ENCODE peak calls at places on chromosomes 7 and 10, in six cellular contexts. Y is HepG2, I is H1, R is SK-N-SH, U is GM12878, W is HCT116. P is an unnamed sample.

GRCh38 chr7:24917510-24918239 is 62.3 kb downstream of the OSBPL3 start:
- DNase-seq in I (peak), W (no peak), U (no peak), Y (no peak), R (no peak), P (no peak)

GRCh38 chr10:110483633-110484032 is 14.1 kb upstream of the DUSP5 start:
- DNase-seq in Y (no peak), R (no peak), U (no peak), W (no peak), I (no peak), P (no peak)

GRCh38 chr7:39394105-39394504 is 172.1 kb upstream of the YAE1 start:
- DNase-seq in Y (no peak), I (no peak), R (no peak), W (no peak), U (no peak), P (no peak)

GRCh38 chr10:59873924-59874323 is 32.4 kb downstream of the CCDC6 start:
- DNase-seq in U (no peak), R (no peak), W (no peak), Y (no peak), I (no peak), P (no peak)

GRCh38 chr7:159093351-159093971 is 51.2 kb downstream of the VIPR2 start:
- DNase-seq in W (no peak), U (no peak), R (no peak), I (peak), Y (no peak), P (no peak)

GRCh38 chr7:36840930-36841329 is 116.6 kb upstream of the AOAH start:
- DNase-seq in W (no peak), Y (no peak), R (peak), I (no peak), U (no peak), P (no peak)

GRCh38 chr7:30347226-30348082 is 63.1 kb downstream of the ZNRF2 start:
- DNase-seq in R (no peak), U (no peak), I (no peak), W (no peak), Y (no peak), P (no peak)

GRCh38 chr7:30330134-30331111 is 46.0 kb downstream of the ZNRF2 start:
- DNase-seq in W (no peak), U (peak), Y (no peak), R (no peak), I (no peak), P (no peak)

GRCh38 chr7:41326616-41327015 is 376.3 kb downstream of the INHBA start:
- DNase-seq in Y (no peak), R (no peak), W (no peak), I (no peak), U (no peak), P (no peak)

GRCh38 chr10:10797467-10797866 is 220.2 kb upstream of the CELF2 start:
- DNase-seq in I (no peak), U (no peak), W (no peak), R (no peak), Y (no peak), P (no peak)

GRCh38 chr7:29988391-29989256 is 977 bp downstream of the SCRN1 start:
- DNase-seq in R (peak), U (peak), I (peak), Y (peak), W (peak), P (peak)

GRCh38 chr7:43850348-43851116 is 18.8 kb downstream of the MRPS24 start:
- DNase-seq in R (no peak), U (peak), W (no peak), Y (no peak), I (no peak), P (no peak)

GRCh38 chr10:110840923-110841428 is 30.8 kb upstream of the PDCD4 start:
- DNase-seq in R (no peak), U (no peak), W (no peak), Y (no peak), I (no peak), P (no peak)

GRCh38 chr10:73408978-73409521 is 4.8 kb downstream of the ANXA7 start:
- DNase-seq in R (no peak), I (no peak), U (no peak), Y (no peak), W (no peak), P (no peak)

GRCh38 chr10:26090762-26091161 is 125.8 kb upstream of the GAD2 start:
- DNase-seq in Y (no peak), U (no peak), R (no peak), W (no peak), I (no peak), P (no peak)

GRCh38 chr7:101021703-101022102 is 1.8 kb downstream of the MUC17 start:
- DNase-seq in W (no peak), U (no peak), I (no peak), R (no peak), Y (no peak), P (no peak)

GRCh38 chr7:3302681-3303320 is 1.7 kb downstream of the SDK1 start:
- DNase-seq in U (no peak), R (no peak), I (no peak), Y (no peak), W (no peak), P (no peak)

GRCh38 chr7:3301831-3302618 is 973 bp downstream of the SDK1 start:
- DNase-seq in W (no peak), Y (peak), U (no peak), R (peak), I (peak), P (peak)

GRCh38 chr7:3301472-3301778 is 373 bp downstream of the SDK1 start:
- DNase-seq in R (peak), I (no peak), W (no peak), U (no peak), Y (no peak), P (no peak)

GRCh38 chr7:3300221-3300650 is 816 bp upstream of the SDK1 start:
- DNase-seq in W (no peak), I (peak), R (peak), U (no peak), Y (peak), P (no peak)

DNA sequence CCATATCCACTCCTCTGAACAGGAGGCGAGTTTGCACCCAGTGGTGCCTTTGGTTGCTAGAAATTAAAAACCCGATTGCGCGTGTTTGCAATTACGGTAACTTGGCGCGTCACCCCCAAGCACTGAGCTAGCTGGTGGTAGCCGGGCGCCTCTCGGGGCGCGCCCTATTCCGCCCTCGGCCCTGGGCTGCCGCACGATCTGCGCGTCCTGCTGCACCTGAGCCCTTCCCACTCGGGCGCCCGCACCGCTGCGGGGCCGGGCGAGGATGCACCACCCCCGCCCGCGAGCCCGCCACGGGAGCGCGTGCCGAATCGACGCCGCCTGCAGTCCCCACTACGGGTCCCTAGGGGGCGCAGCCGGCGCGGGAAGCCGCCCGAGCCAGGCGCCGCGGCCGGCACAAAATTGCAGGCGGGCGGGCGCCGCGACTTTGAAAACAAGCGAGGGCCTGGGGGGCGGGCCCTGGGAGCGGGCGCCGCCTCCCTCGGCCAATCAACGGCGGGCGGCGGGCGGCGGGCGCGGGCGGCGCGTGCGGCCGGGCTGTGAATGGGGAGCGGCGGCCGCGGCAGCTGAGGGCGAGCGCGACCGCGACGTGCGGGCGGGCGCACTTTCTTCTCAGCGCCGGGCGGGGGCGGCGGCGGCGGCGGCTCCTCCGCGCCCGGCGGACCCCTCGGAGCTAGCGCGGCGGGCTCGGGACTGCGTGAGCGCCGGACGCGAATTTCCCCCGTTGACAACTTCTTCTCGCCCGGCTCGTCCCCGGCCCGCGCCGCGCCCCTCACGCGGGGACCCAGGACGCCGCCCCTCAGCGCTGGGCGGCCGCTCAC is at the start of gene SDK1:
- DNase-seq in I (peak), R (peak), U (no peak), W (peak), Y (peak), P (peak)
- H3K27ac ChIP-seq in I (no peak), R (no peak), U (no peak), W (no peak), Y (no peak), P (peak)

DNA sequence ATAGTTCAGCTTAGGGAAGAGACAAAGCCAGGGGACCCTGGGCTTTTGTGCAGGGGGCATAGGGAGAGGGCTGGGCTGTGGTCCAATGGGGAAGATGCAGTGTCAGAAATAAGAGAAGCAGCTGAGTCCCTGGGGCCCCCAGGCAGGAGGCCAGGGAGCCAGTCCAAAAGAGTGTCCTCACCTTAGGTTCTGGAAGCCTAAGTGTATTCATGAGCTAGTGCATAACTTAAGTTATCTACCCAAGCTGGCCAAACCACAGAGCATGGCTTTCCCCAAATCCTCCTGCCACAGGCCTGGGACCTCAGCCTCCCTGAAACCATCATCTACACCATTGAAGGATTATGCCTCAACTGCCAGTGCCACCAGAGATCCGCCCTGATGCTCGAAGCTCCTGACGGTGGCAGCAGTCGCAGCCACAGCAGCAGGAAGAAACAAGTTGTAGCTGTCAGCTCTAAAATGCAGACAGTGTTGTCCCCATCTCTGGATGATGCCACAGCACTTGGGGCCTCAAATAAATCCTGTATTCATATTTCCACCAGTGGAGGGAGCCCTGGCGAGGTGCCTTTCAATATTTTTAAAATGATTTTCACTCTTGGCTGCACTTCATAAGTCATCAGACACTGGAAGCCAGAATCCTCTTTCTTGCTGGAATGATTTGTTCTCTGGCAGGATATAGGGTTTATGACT is 574.6 kb downstream of the GRID1 start:
- DNase-seq in R (no peak), Y (no peak), I (no peak), U (no peak), W (no peak), P (no peak)
- TF ChIP-seq SIN3A in R (no peak), Y (no peak), I (no peak), U (no peak), W (no peak), P (no peak)

GRCh38 chr7:5619419-5620130 is 161.9 kb downstream of the RNF216 start:
- DNase-seq in W (no peak), Y (no peak), U (no peak), I (no peak), R (peak), P (no peak)

GRCh38 chr7:5622746-5623145 is 158.7 kb downstream of the RNF216 start:
- DNase-seq in W (no peak), Y (no peak), R (peak), U (no peak), I (no peak), P (no peak)

GRCh38 chr7:5621776-5622175 is 159.7 kb downstream of the RNF216 start:
- DNase-seq in R (peak), Y (no peak), I (no peak), W (no peak), U (no peak), P (no peak)

GRCh38 chr7:5622286-5622685 is 159.2 kb downstream of the RNF216 start:
- DNase-seq in W (no peak), R (peak), U (no peak), I (no peak), Y (no peak), P (no peak)

GRCh38 chr7:5620459-5620881 is 161.0 kb downstream of the RNF216 start:
- DNase-seq in I (no peak), U (no peak), R (peak), W (no peak), Y (no peak), P (no peak)
- TF ChIP-seq CTCF in I (no peak), U (no peak), R (no peak), W (no peak), Y (no peak), P (no peak)

DNA sequence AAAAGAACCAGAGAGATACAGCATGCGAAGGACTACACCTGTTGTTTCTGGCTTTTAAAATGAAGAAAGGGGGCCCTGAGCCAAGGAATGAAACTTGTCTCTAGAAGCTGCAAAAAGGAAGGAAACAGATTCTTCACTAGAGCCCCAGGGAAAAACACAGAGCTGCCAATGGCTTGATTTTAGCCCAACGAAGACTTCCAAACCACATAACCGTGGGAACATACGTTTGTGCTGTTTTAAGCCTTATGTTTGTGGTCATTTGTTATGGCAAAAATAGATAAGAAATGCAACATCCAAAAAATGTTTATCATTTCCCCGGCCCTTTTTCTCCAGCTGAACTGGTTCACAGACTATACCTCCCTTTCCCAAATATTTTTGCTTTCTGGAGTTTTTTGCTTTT is 780.0 kb downstream of the SORCS1 start:
- DNase-seq in U (no peak), W (no peak), R (no peak), Y (no peak), I (no peak), P (no peak)
- H3K27ac ChIP-seq in U (no peak), W (no peak), R (no peak), Y (no peak), I (no peak), P (no peak)

DNA sequence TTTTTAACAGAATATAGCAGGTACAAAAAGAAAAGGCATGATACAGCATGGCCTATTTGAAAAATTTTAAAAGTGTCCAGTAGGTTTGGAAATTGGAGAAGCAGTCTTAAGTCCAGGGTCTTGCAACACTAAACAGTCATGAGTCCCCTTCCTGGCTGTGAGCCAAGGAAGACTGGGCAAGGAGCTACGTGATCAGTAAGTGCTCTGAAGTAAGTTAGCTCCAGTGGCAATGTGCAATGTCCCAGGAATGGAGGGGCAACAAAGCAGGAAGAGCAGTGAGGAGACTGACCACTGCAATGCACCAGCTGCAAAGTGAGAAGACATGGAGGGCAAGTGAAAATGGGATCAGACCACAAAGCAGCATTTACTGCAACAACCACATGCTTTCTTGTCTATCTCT is 72.9 kb upstream of the GRID1 start:
- DNase-seq in U (no peak), R (no peak), I (no peak), W (no peak), Y (peak), P (no peak)
- TF ChIP-seq SIN3A in U (no peak), R (no peak), I (no peak), W (no peak), Y (no peak), P (no peak)

GRCh38 chr7:123624527-123625183 is 23.0 kb downstream of the ASB15 start:
- DNase-seq in U (peak), Y (peak), I (peak), R (peak), W (no peak), P (peak)
- TF ChIP-seq CTCF in U (peak), Y (peak), I (peak), R (peak), W (peak), P (peak)

P was measured in Panc1.